ENCODE peak calls at places on chromosomes 4 and X, in seven cellular contexts. V is amniotic stem cell, D is Peyer's patch, C is MV-4-11, G is cerebellar cortex, M is adrenal gland, R is NCI-H2081. S is an unnamed sample.

GRCh38 chrX:153903991-153904957 is at the start of gene AVPR2:
- DNase-seq in V (no peak), D (no peak), C (no peak), G (no peak), M (no peak), R (no peak), S (peak; percentile 35)

GRCh38 chr4:183249854-183250253 is 70.2 kb downstream of the CLDN22 start:
- DNase-seq in V (no peak), D (no peak), C (peak; percentile 29), G (peak; percentile 25), M (peak; percentile 29), R (peak; percentile 47), S (peak; percentile 76)

GRCh38 chr4:152015597-152016324 is 255.0 kb upstream of the GATB start:
- DNase-seq in V (no peak), D (no peak), C (no peak), G (no peak), M (no peak), R (no peak), S (no peak)

GRCh38 chr4:169108303-169108702 is 98.2 kb upstream of the CBR4 start:
- DNase-seq in V (no peak), D (no peak), C (no peak), G (no peak), M (no peak), R (no peak), S (no peak)

GRCh38 chr4:147388016-147388415 is 92.9 kb upstream of the EDNRA start:
- DNase-seq in V (no peak), D (no peak), C (no peak), G (no peak), M (no peak), R (no peak), S (no peak)

GRCh38 chrX:150032742-150033141 is 94.5 kb upstream of the EOLA2 start:
- DNase-seq in V (peak; percentile 22), D (no peak), C (no peak), G (no peak), M (no peak), R (no peak), S (no peak)

GRCh38 chrX:87846956-87847355 is 329.4 kb downstream of the KLHL4 start:
- DNase-seq in V (no peak), D (no peak), C (no peak), G (no peak), M (no peak), R (no peak), S (no peak)

GRCh38 chr4:4666693-4667642 is 125.1 kb upstream of the STX18 start:
- DNase-seq in V (no peak), D (no peak), C (no peak), G (peak; percentile 93), M (no peak), R (no peak), S (no peak)

GRCh38 chr4:2138846-2139500 is 79.8 kb downstream of the NAT8L start:
- DNase-seq in V (no peak), D (no peak), C (no peak), G (peak; percentile 60), M (no peak), R (no peak), S (no peak)

GRCh38 chr4:123398803-123399637 is 2.4 kb downstream of the SPRY1 start:
- DNase-seq in V (peak; percentile 41), D (peak; percentile 82), C (peak; percentile 29), G (peak; percentile 52), M (peak; percentile 50), R (peak; percentile 58), S (peak; percentile 83)

GRCh38 chr4:161457311-161457710 is 706.5 kb downstream of the FSTL5 start:
- DNase-seq in V (no peak), D (no peak), C (no peak), G (no peak), M (no peak), R (no peak), S (no peak)